ENCODE peak calls at places on chromosomes 6 and 20, in ten cellular contexts. V is cardiac muscle cell, D is heart right ventricle, R is mesendoderm, L is HepG2, E is fibroblast of lung, J is lung, K is tibial artery, O is keratinocyte, N is ascending aorta. P is an unnamed sample.

GRCh38 chr6:32967151-32968091 is 973 bp upstream of the BRD2 start:
- DNase-seq in V (peak; percentile 57), D (peak; percentile 47), R (peak; percentile 94), L (peak; percentile 87), E (peak; percentile 49), J (no peak), K (no peak), O (no peak), N (no peak), P (peak; percentile 63)

GRCh38 chr6:158389188-158389919 is 77.1 kb downstream of the TULP4 start:
- DNase-seq in V (no peak), D (no peak), R (no peak), L (no peak), E (no peak), J (no peak), K (no peak), O (no peak), N (no peak), P (no peak)

GRCh38 chr6:45415778-45416518 is 38.2 kb upstream of the SUPT3H start:
- DNase-seq in V (no peak), D (no peak), R (no peak), L (no peak), E (no peak), J (no peak), K (no peak), O (no peak), N (no peak), P (no peak)

GRCh38 chr20:50389437-50389807 is 120.8 kb upstream of the PTPN1 start:
- DNase-seq in V (no peak), D (peak; percentile 57), R (no peak), L (peak; percentile 99), E (no peak), J (no peak), K (no peak), O (no peak), N (peak; percentile 80), P (peak; percentile 83)

GRCh38 chr20:20037960-20038359 is 14.3 kb downstream of the CRNKL1 start:
- DNase-seq in V (peak; percentile 51), D (no peak), R (peak; percentile 50), L (no peak), E (peak; percentile 56), J (no peak), K (no peak), O (no peak), N (no peak), P (no peak)

GRCh38 chr6:149440735-149441662 is 40.9 kb downstream of the SUMO4 start:
- DNase-seq in V (no peak), D (no peak), R (no peak), L (peak; percentile 40), E (peak; percentile 60), J (no peak), K (no peak), O (no peak), N (no peak), P (no peak)

GRCh38 chr6:27791182-27791939 is 120.8 kb downstream of the OR2B2 start:
- DNase-seq in V (peak; percentile 83), D (peak; percentile 64), R (peak; percentile 93), L (peak; percentile 76), E (peak; percentile 79), J (peak; percentile 54), K (peak; percentile 84), O (no peak), N (peak; percentile 84), P (peak; percentile 48)

GRCh38 chr20:62774762-62775161 is 21.5 kb upstream of the MRGBP start:
- DNase-seq in V (no peak), D (no peak), R (no peak), L (no peak), E (no peak), J (no peak), K (no peak), O (no peak), N (no peak), P (no peak)

GRCh38 chr6:18422136-18422535 is 35.0 kb downstream of the RNF144B start:
- DNase-seq in V (no peak), D (no peak), R (no peak), L (peak; percentile 32), E (no peak), J (no peak), K (no peak), O (no peak), N (no peak), P (no peak)

GRCh38 chr6:18423426-18423825 is 36.3 kb downstream of the RNF144B start:
- DNase-seq in V (no peak), D (no peak), R (no peak), L (no peak), E (no peak), J (no peak), K (no peak), O (no peak), N (no peak), P (no peak)

GRCh38 chr6:18424201-18424600 is 37.1 kb downstream of the RNF144B start:
- DNase-seq in V (no peak), D (no peak), R (no peak), L (no peak), E (no peak), J (no peak), K (no peak), O (no peak), N (no peak), P (no peak)

GRCh38 chr6:18429655-18430054 is 42.5 kb downstream of the RNF144B start:
- DNase-seq in V (no peak), D (no peak), R (no peak), L (no peak), E (no peak), J (no peak), K (no peak), O (no peak), N (no peak), P (no peak)

GRCh38 chr6:18425218-18425617 is 38.1 kb downstream of the RNF144B start:
- DNase-seq in V (no peak), D (no peak), R (peak; percentile 23), L (no peak), E (no peak), J (no peak), K (no peak), O (no peak), N (no peak), P (no peak)
- H3K4me1 ChIP-seq in V (peaks cover 10% of the 10 kb centered on the region), D (peaks cover 42% of the 10 kb centered on the region), R (no peaks in the 10 kb centered on the region), L (peaks cover 22% of the 10 kb centered on the region), E (no peaks in the 10 kb centered on the region), J (peaks cover 7% of the 10 kb centered on the region), K (no peaks in the 10 kb centered on the region), O (peaks cover 19% of the 10 kb centered on the region), N (no peaks in the 10 kb centered on the region), P (peaks cover 2% of the 10 kb centered on the region)

GRCh38 chr6:56527934-56528333 is 114.8 kb downstream of the DST start:
- DNase-seq in V (no peak), D (no peak), R (no peak), L (no peak), E (peak; percentile 38), J (no peak), K (no peak), O (no peak), N (no peak), P (no peak)

GRCh38 chr6:56526860-56527544 is 115.7 kb downstream of the DST start:
- DNase-seq in V (no peak), D (no peak), R (no peak), L (no peak), E (no peak), J (no peak), K (no peak), O (no peak), N (no peak), P (no peak)

GRCh38 chr6:56528412-56528841 is 114.3 kb downstream of the DST start:
- DNase-seq in V (peak; percentile 48), D (no peak), R (no peak), L (no peak), E (peak; percentile 99), J (no peak), K (no peak), O (no peak), N (no peak), P (no peak)

GRCh38 chr6:56524891-56525703 is 117.6 kb downstream of the DST start:
- DNase-seq in V (peak; percentile 65), D (no peak), R (no peak), L (no peak), E (peak; percentile 92), J (no peak), K (no peak), O (no peak), N (no peak), P (no peak)

DNA sequence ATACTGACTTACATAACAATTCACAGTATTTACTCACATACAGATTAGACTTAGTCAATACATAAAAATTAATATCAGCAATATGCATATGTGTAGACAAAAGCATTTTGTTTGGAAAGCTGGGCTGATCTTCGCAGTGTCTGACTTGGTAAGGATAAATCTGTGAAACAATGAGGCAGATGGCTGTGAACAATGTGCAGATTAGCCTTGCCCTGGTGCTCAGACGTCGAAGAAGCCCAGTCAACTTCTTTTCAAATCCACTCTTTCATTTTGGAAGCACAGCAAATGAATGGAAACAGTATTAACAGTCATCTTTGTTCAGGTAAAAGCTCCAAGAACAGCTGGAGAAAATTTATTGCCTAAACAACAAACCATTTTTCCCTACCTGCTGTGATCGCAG is 116.7 kb downstream of the DST start:
- DNase-seq in V (no peak), D (no peak), R (no peak), L (no peak), E (no peak), J (no peak), K (no peak), O (no peak), N (no peak), P (no peak)
- H3K4me1 ChIP-seq in V (no peaks in the 10 kb centered on the region), D (peaks cover 71% of the 10 kb centered on the region), R (peaks cover 7% of the 10 kb centered on the region), L (peaks cover 20% of the 10 kb centered on the region), E (peaks cover 17% of the 10 kb centered on the region), J (peaks cover 3% of the 10 kb centered on the region), K (peaks cover 3% of the 10 kb centered on the region), O (peaks cover 5% of the 10 kb centered on the region), N (no peaks in the 10 kb centered on the region), P (no peaks in the 10 kb centered on the region)

GRCh38 chr6:48550607-48551006 is 439.6 kb upstream of the PTCHD4 start:
- DNase-seq in V (no peak), D (no peak), R (no peak), L (no peak), E (no peak), J (no peak), K (no peak), O (no peak), N (no peak), P (no peak)

GRCh38 chr6:48552905-48553304 is 441.9 kb upstream of the PTCHD4 start:
- DNase-seq in V (no peak), D (no peak), R (no peak), L (no peak), E (no peak), J (no peak), K (no peak), O (no peak), N (no peak), P (peak; percentile 19)

DNA sequence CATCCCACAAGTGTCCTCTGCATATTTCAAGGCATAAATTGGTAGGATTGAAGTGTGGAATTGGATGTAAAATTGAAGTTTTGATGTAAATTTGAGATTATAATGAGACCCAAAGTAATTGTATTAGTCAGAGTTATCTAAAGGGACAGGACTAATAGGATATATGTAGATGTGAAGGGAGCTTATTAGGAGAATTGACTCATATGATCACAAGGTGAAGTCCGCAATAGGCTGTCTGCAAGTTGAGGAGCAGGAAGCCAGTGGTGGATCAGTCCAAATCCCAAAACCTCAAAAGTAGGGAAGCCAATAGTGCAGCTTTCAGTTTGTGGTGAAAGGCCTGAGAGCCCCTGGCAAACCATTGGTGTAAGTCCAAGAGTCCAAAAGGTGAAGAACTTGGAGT is 442.5 kb upstream of the PTCHD4 start:
- DNase-seq in V (no peak), D (no peak), R (no peak), L (no peak), E (no peak), J (no peak), K (no peak), O (no peak), N (no peak), P (no peak)
- H3K4me1 ChIP-seq in V (no peaks in the 10 kb centered on the region), D (no peaks in the 10 kb centered on the region), R (no peaks in the 10 kb centered on the region), L (no peaks in the 10 kb centered on the region), E (no peaks in the 10 kb centered on the region), J (no peaks in the 10 kb centered on the region), K (no peaks in the 10 kb centered on the region), O (no peaks in the 10 kb centered on the region), N (no peaks in the 10 kb centered on the region), P (no peaks in the 10 kb centered on the region)

GRCh38 chr6:25327372-25327771 is 48.2 kb downstream of the CARMIL1 start:
- DNase-seq in V (no peak), D (no peak), R (no peak), L (no peak), E (no peak), J (no peak), K (no peak), O (no peak), N (no peak), P (no peak)

GRCh38 chr6:25329156-25329555 is 50.0 kb downstream of the CARMIL1 start:
- DNase-seq in V (no peak), D (no peak), R (no peak), L (no peak), E (no peak), J (no peak), K (no peak), O (no peak), N (no peak), P (peak; percentile 49)

GRCh38 chr6:25324076-25324762 is 45.0 kb downstream of the CARMIL1 start:
- DNase-seq in V (no peak), D (no peak), R (no peak), L (no peak), E (no peak), J (no peak), K (no peak), O (no peak), N (no peak), P (no peak)

GRCh38 chr6:25329982-25330381 is 50.8 kb downstream of the CARMIL1 start:
- DNase-seq in V (no peak), D (no peak), R (no peak), L (no peak), E (no peak), J (no peak), K (no peak), O (no peak), N (no peak), P (no peak)

DNA sequence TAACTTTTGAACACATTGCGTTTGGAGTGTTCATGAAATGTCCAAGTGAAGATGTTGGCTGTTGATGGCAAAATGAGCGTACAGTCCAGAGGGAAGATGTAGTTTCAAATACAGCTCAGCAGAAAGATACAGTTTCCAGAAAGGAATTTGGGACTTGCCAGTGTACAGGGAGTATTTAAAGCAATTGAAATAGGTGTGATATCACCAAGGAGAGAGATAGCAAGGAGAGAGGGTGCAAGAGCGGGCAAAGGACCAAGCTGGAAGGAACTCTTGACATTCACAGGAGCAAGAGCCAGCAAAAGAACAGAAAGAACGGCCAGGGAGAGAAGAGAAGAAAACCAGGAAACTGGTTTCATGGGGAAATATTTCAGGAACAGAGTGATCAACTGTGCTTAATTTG is 47.8 kb downstream of the CARMIL1 start:
- DNase-seq in V (no peak), D (no peak), R (no peak), L (no peak), E (no peak), J (no peak), K (no peak), O (no peak), N (no peak), P (no peak)
- H3K4me1 ChIP-seq in V (peaks cover 31% of the 10 kb centered on the region), D (peaks cover 34% of the 10 kb centered on the region), R (peaks cover 10% of the 10 kb centered on the region), L (peaks cover 13% of the 10 kb centered on the region), E (no peaks in the 10 kb centered on the region), J (peaks cover 9% of the 10 kb centered on the region), K (no peaks in the 10 kb centered on the region), O (peaks cover 6% of the 10 kb centered on the region), N (peaks cover 4% of the 10 kb centered on the region), P (peaks cover 24% of the 10 kb centered on the region)

P was measured in small intestine.